ENCODE peak calls at places on chromosomes 11 and 22, in ten cellular contexts. A, E, J, R, N, C, Q, V, B and F are unnamed samples.

GRCh38 chr11:111422494-111423249 is 43.6 kb upstream of the POU2AF1 start:
- DNase-seq in C (no peak), N (peak), A (no peak), E (no peak), J (peak), R (no peak), Q (peak), B (no peak), V (no peak), F (peak)

GRCh38 chr22:28438183-28438778 is 241.4 kb downstream of the TTC28 start:
- DNase-seq in V (no peak), N (no peak), E (no peak), J (no peak), A (no peak), C (no peak), B (no peak), Q (no peak), R (no peak), F (no peak)

GRCh38 chr22:35708453-35708852 is 9.2 kb upstream of the APOL5 start:
- DNase-seq in R (no peak), E (no peak), A (no peak), J (no peak), N (no peak), B (no peak), Q (no peak), V (no peak), C (no peak), F (no peak)

GRCh38 chr11:40054631-40055030 is 1404.8 kb downstream of the LRRC4C start:
- DNase-seq in J (no peak), R (no peak), B (no peak), E (no peak), A (no peak), C (no peak), Q (no peak), N (no peak), V (no peak), F (peak)

GRCh38 chr22:45831394-45831793 is 145.6 kb downstream of the WNT7B start:
- DNase-seq in C (no peak), B (no peak), N (no peak), J (peak), Q (no peak), R (no peak), A (peak), E (no peak), V (no peak), F (no peak)

GRCh38 chr22:17946691-17947367 is 77.5 kb downstream of the MICAL3 start:
- DNase-seq in Q (no peak), J (no peak), V (no peak), N (no peak), A (no peak), E (no peak), B (no peak), C (no peak), R (no peak), F (no peak)

GRCh38 chr22:48185071-48185470 is 1422.6 kb downstream of the TBC1D22A start:
- DNase-seq in J (no peak), B (no peak), N (no peak), E (no peak), R (no peak), C (no peak), Q (no peak), V (no peak), A (no peak), F (no peak)

GRCh38 chr22:25630446-25630845 is 66.0 kb downstream of the GRK3 start:
- DNase-seq in Q (no peak), J (no peak), R (no peak), N (no peak), E (no peak), V (no peak), A (no peak), C (no peak), B (no peak), F (no peak)

GRCh38 chr11:117094776-117095175 is 3.5 kb downstream of the SIK3 start:
- DNase-seq in Q (no peak), R (no peak), C (no peak), N (no peak), B (no peak), J (no peak), A (no peak), E (no peak), V (no peak), F (peak)

GRCh38 chr22:44312766-44313165 is at the start of gene SHISAL1:
- DNase-seq in V (no peak), B (no peak), C (peak), E (no peak), R (no peak), A (no peak), N (no peak), Q (no peak), J (no peak), F (no peak)

GRCh38 chr22:39624501-39624821 is 53.9 kb downstream of the CACNA1I start:
- DNase-seq in N (no peak), Q (no peak), C (no peak), B (no peak), E (no peak), R (no peak), V (no peak), J (no peak), A (no peak), F (no peak)

GRCh38 chr11:18615628-18616392 is 16.2 kb downstream of the MISFA start:
- DNase-seq in J (no peak), B (no peak), R (no peak), A (peak), Q (no peak), N (no peak), C (no peak), E (no peak), V (no peak), F (no peak)

GRCh38 chr11:79794484-79795393 is 353.9 kb upstream of the TENM4 start:
- DNase-seq in E (no peak), R (no peak), C (no peak), N (no peak), J (no peak), A (no peak), V (no peak), B (no peak), Q (no peak), F (no peak)

GRCh38 chr11:64000026-64000739 is 13.9 kb downstream of the OTUB1 start:
- DNase-seq in J (no peak), B (peak), V (peak), A (peak), Q (peak), N (peak), E (no peak), C (no peak), R (peak), F (peak)

GRCh38 chr11:36467913-36468312 is 42.2 kb downstream of the TRAF6 start:
- DNase-seq in N (no peak), A (no peak), Q (peak), C (no peak), V (no peak), R (no peak), E (no peak), J (no peak), B (no peak), F (no peak)

GRCh38 chr11:79440451-79441158 is at the start of gene TENM4:
- DNase-seq in Q (peak), B (peak), J (no peak), R (no peak), N (no peak), A (peak), V (no peak), C (peak), E (peak), F (peak)

GRCh38 chr11:121389651-121390050 is 62.5 kb upstream of the SORL1 start:
- DNase-seq in A (no peak), R (no peak), B (peak), E (no peak), C (no peak), J (no peak), V (no peak), N (no peak), Q (peak), F (no peak)

GRCh38 chr11:121321614-121322243 is 29.2 kb downstream of the SC5D start:
- DNase-seq in J (peak), E (no peak), C (peak), R (no peak), N (peak), B (peak), Q (no peak), A (peak), V (no peak), F (peak)

GRCh38 chr11:94544832-94545640 is 1.3 kb downstream of the FUT4 start:
- DNase-seq in J (no peak), B (no peak), R (no peak), C (no peak), V (no peak), Q (peak), N (no peak), E (no peak), A (no peak), F (no peak)

GRCh38 chr11:19345519-19345847 is 104.7 kb upstream of the E2F8 start:
- DNase-seq in V (no peak), E (no peak), N (no peak), R (no peak), J (no peak), B (peak), C (no peak), A (peak), Q (peak), F (no peak)

GRCh38 chr11:69792611-69793010 is 17.5 kb upstream of the FGF4 start:
- DNase-seq in A (no peak), R (no peak), N (no peak), V (no peak), C (no peak), J (no peak), E (no peak), Q (no peak), B (no peak), F (no peak)

GRCh38 chr22:46573781-46574437 is 36.5 kb upstream of the CELSR1 start:
- DNase-seq in J (no peak), C (no peak), V (no peak), A (no peak), R (no peak), E (no peak), B (no peak), N (no peak), Q (no peak), F (no peak)

GRCh38 chr22:49594078-49594477 is 233.6 kb downstream of the BRD1 start:
- DNase-seq in R (no peak), J (no peak), Q (no peak), V (no peak), A (no peak), N (no peak), B (no peak), C (no peak), E (no peak), F (no peak)

GRCh38 chr11:107824668-107825369 is 33.8 kb downstream of the SLC35F2 start:
- DNase-seq in Q (no peak), V (no peak), B (no peak), R (no peak), A (no peak), C (no peak), N (no peak), E (no peak), J (no peak), F (no peak)

GRCh38 chr22:40120783-40121182 is 56.9 kb upstream of the TNRC6B start:
- DNase-seq in A (no peak), V (no peak), Q (no peak), J (no peak), R (no peak), E (no peak), B (no peak), N (no peak), C (no peak), F (no peak)

GRCh38 chr22:36194971-36195370 is 6.6 kb downstream of the APOL4 start:
- DNase-seq in Q (peak), N (peak), J (peak), A (peak), B (no peak), R (peak), E (no peak), C (peak), V (no peak), F (peak)

GRCh38 chr11:95699631-95700470 is 89.7 kb downstream of the FAM76B start:
- DNase-seq in J (no peak), A (no peak), B (no peak), C (no peak), E (no peak), R (no peak), Q (no peak), N (peak), V (no peak), F (no peak)

GRCh38 chr11:69642913-69643632 is 2.1 kb downstream of the CCND1 start:
- DNase-seq in B (peak), J (peak), E (no peak), R (peak), V (peak), N (peak), Q (peak), C (peak), A (peak), F (peak)

GRCh38 chr11:57571631-57572030 is 4.2 kb upstream of the UBE2L6 start:
- DNase-seq in E (no peak), V (no peak), J (no peak), N (no peak), B (no peak), R (no peak), A (no peak), C (no peak), Q (no peak), F (no peak)

GRCh38 chr11:57568330-57568766 is 876 bp upstream of the UBE2L6 start:
- DNase-seq in J (peak), E (peak), R (peak), B (no peak), Q (peak), V (peak), A (peak), C (peak), N (peak), F (peak)

GRCh38 chr11:123159146-123159857 is 35.7 kb downstream of the CLMP start:
- DNase-seq in C (no peak), V (no peak), A (no peak), Q (no peak), B (no peak), E (no peak), N (no peak), R (no peak), J (no peak), F (no peak)

GRCh38 chr11:32173435-32173834 is 82.6 kb downstream of the RCN1 start:
- DNase-seq in C (peak), R (no peak), J (peak), B (peak), A (peak), Q (peak), N (no peak), E (no peak), V (no peak), F (peak)

GRCh38 chr11:113632981-113633380 is 73.1 kb downstream of the TMPRSS5 start:
- DNase-seq in E (no peak), A (peak), R (no peak), B (no peak), V (no peak), J (no peak), N (no peak), C (peak), Q (no peak), F (no peak)

GRCh38 chr11:86713552-86713951 is 41.1 kb upstream of the ME3 start:
- DNase-seq in A (no peak), N (no peak), J (no peak), Q (no peak), E (no peak), B (no peak), R (no peak), V (no peak), C (no peak), F (no peak)